ENCODE peak calls at places on chromosomes 12 and 14, in four cellular contexts. N is foreskin fibroblast, W is H7, Z is tibial nerve. F is an unnamed sample.

GRCh38 chr12:85779768-85780167 is 56.4 kb downstream of the RASSF9 start:
- DNase-seq in N (no peak), W (no peak), Z (no peak), F (no peak)

GRCh38 chr12:124994435-124994975 is 1.1 kb downstream of the BRI3BP start:
- DNase-seq in N (no peak), W (peak; percentile 64), Z (no peak), F (peak; percentile 18)

GRCh38 chr14:90275820-90276219 is 19.5 kb downstream of the PSMC1 start:
- DNase-seq in N (no peak), W (no peak), Z (no peak), F (no peak)

GRCh38 chr12:29278673-29279420 is 102.1 kb downstream of the ERGIC2 start:
- DNase-seq in N (peak; percentile 61), W (no peak), Z (no peak), F (peak; percentile 12)

GRCh38 chr12:55861871-55862270 is 19.1 kb upstream of the MMP19 start:
- DNase-seq in N (no peak), W (no peak), Z (no peak), F (no peak)

GRCh38 chr14:64673329-64673728 is 30.9 kb upstream of the PLEKHG3 start:
- DNase-seq in N (no peak), W (no peak), Z (no peak), F (no peak)

GRCh38 chr12:109767991-109768900 is 54.6 kb downstream of the FAM222A start:
- DNase-seq in N (no peak), W (peak; percentile 50), Z (no peak), F (no peak)

GRCh38 chr14:34912182-34912581 is 37.0 kb upstream of the BAZ1A start:
- DNase-seq in N (no peak), W (no peak), Z (no peak), F (no peak)

GRCh38 chr12:29519585-29520182 is 22.2 kb upstream of the OVCH1 start:
- DNase-seq in N (peak; percentile 34), W (no peak), Z (no peak), F (no peak)

GRCh38 chr12:109772622-109773321 is 59.1 kb downstream of the FAM222A start:
- DNase-seq in N (no peak), W (peak; percentile 32), Z (no peak), F (no peak)

GRCh38 chr12:101781834-101782543 is 42.7 kb upstream of the SYCP3 start:
- DNase-seq in N (peak; percentile 40), W (no peak), Z (no peak), F (no peak)

GRCh38 chr14:38366374-38366773 is 110.5 kb upstream of the CLEC14A start:
- DNase-seq in N (no peak), W (no peak), Z (no peak), F (no peak)

GRCh38 chr12:86724716-86725115 is 468.5 kb upstream of the MGAT4C start:
- DNase-seq in N (peak; percentile 39), W (no peak), Z (no peak), F (no peak)

GRCh38 chr12:67415473-67415872 is 146.3 kb downstream of the CAND1 start:
- DNase-seq in N (no peak), W (peak; percentile 12), Z (no peak), F (no peak)

GRCh38 chr12:57888407-57889157 is 42.1 kb upstream of the CTDSP2 start:
- DNase-seq in N (no peak), W (peak; percentile 65), Z (no peak), F (peak; percentile 62)

GRCh38 chr14:94768521-94769412 is 1.1 kb downstream of the GSC start:
- DNase-seq in N (no peak), W (peak; percentile 75), Z (peak; percentile 23), F (no peak)
- H3K4me3 ChIP-seq in N (no peak overlapping the region), W (peak overlapping the region; percentile 70), Z (peak overlapping the region; percentile 31), F (peak overlapping the region; percentile 48)

DNA sequence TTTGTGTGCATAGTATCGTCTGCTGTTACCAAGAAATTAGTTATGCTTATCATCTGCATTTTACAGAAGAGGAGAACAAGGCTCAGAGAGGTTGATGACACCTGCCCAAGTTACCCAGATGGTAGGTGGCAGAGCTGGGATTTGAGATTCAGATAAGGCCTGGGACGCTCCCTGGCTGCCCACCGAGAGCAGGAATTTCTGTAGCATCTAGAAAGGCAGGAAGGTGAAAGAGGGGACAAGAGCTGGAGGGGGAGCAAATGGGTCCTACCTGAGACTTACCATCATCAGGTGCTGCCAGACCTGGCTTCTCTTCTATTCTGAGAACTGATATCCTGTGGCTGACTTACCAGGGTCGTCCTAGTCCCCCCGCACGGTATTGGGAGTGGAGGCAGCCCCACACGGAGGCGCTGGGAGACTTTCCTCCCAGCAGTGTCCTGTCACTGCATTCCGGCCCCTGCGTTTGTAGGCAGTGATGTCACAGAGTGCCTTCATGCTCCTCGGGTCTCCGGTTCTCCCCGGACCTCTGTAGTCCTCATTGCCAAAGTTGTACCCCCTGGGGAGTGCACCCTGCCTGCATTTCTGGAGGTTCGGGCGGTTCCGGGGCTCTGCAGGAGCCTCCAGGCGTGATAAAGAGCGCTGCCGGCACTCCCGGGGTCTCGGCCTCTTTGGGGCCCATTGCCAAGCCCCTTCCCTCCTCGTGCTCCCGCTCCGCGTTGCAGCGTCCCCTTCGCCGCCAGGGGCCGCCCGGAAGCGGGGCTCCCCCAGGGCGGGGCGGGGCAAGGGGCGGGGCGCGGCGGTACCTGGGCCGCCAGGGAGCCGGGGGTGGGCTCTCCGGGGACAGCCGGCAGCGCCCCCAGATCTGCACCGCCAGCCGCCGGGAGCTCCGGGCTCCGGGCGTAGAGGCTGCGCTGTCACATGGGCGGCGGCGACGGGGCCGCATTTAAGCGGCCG is at the start of gene CABP1:
- DNase-seq in N (no peak), W (peak; percentile 98), Z (no peak), F (no peak)
- H3K4me3 ChIP-seq in N (peak within 1 kb of the TSS; percentile 8), W (peak within 1 kb of the TSS; percentile 63), Z (no peak within 1 kb of the TSS), F (no peak within 1 kb of the TSS)

GRCh38 chr12:126952106-126953007 is 1314.6 kb upstream of the TMEM132C start:
- DNase-seq in N (no peak), W (no peak), Z (no peak), F (no peak)

GRCh38 chr12:126950266-126950665 is 1316.7 kb upstream of the TMEM132C start:
- DNase-seq in N (no peak), W (no peak), Z (no peak), F (no peak)

GRCh38 chr12:126953365-126953889 is 1313.5 kb upstream of the TMEM132C start:
- DNase-seq in N (no peak), W (no peak), Z (no peak), F (no peak)
- H3K4me3 ChIP-seq in N (no peak overlapping the region), W (no peak overlapping the region), Z (no peak overlapping the region), F (no peak overlapping the region)

DNA sequence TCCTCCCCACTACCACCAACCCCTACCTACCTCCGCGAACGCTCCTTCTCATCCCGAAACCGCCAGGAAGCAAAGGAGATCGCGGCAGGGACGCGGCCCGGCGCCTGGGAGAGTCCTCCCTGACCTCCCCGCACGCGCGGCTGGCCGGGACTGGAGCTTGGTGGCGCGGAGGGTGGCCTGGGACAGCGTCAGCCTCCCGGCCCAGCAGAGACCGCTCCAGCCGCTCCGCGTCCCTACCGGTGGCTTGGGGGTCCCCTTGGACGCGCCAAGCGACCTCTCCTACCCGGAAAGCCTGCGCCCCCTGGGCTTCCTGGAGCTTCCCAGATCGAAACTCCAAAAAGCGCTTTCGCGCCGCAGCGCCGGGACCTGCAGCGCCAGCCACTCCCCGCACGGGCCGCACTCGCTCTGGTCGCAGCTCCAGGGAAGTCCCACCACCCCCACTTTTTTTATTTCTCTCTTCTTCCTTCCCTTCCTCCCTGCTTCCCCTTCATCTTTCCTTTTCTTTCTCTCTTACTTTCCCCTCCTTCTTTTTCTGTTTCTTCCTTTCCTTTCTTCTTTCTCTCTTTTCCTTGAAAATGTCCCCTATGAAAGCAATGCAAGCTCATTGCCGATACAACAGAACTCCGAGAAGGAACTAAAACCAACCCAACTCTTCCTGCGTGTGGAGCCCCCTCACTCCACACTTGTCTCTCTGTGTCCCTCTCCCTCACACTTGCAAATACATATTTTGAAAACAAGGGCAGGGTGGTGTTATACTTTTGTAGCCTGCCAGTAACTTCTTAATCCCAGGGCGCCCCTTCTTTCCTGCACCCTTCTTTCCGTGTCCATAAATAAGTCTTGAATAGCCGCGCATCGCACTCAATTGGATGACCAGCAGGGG is 3.8 kb downstream of the DIO3 start:
- DNase-seq in N (no peak), W (peak; percentile 85), Z (no peak), F (no peak)
- H3K4me3 ChIP-seq in N (no peak overlapping the region), W (peak overlapping the region; percentile 38), Z (no peak overlapping the region), F (no peak overlapping the region)

GRCh38 chr12:130644124-130644523 is 72.0 kb downstream of the RIMBP2 start:
- DNase-seq in N (no peak), W (peak; percentile 9), Z (no peak), F (no peak)

GRCh38 chr12:130639759-130640158 is 76.3 kb downstream of the RIMBP2 start:
- DNase-seq in N (no peak), W (no peak), Z (no peak), F (peak; percentile 47)

GRCh38 chr12:130644566-130644965 is 71.5 kb downstream of the RIMBP2 start:
- DNase-seq in N (no peak), W (peak; percentile 26), Z (no peak), F (no peak)

GRCh38 chr12:130640496-130640895 is 75.6 kb downstream of the RIMBP2 start:
- DNase-seq in N (no peak), W (no peak), Z (no peak), F (no peak)

DNA sequence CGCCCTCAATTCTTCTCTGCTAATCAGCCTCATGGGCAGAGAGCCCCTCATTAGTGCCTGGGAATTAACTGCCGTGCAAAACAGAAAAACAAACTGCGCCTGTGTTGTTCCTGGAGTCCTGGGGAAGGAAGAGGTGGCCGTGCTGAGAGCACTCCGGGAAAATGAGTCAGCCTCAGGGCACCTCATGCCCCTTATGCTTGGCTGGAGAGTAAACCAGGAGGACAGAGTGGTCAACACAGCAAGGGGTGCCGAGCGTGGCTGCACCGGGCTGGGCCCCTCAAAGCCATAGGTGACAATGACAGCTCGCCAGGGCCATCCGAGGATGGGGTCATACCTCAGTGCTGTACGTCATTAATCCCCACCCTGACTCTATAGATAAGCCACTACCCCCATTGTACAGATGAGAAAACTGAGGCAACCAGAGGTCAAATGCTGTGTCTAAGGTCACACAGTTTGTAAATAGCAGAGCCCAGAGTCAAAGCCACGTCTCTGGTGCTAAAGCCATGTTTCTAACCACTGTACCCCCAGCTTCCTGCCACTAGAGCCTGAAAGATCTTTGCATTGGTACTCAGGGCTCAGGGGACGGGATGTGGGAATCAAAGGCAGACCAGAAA is 74.4 kb downstream of the RIMBP2 start:
- DNase-seq in N (no peak), W (no peak), Z (no peak), F (no peak)
- H3K4me3 ChIP-seq in N (no peak overlapping the region), W (no peak overlapping the region), Z (no peak overlapping the region), F (no peak overlapping the region)

GRCh38 chr12:116142936-116143882 is 134.3 kb downstream of the MED13L start:
- DNase-seq in N (peak; percentile 79), W (no peak), Z (no peak), F (peak; percentile 19)
- H3K4me3 ChIP-seq in N (no peak overlapping the region), W (no peak overlapping the region), Z (no peak overlapping the region), F (no peak overlapping the region)

GRCh38 chr12:120116443-120116791 is at the start of gene RAB35:
- DNase-seq in N (no peak), W (no peak), Z (no peak), F (no peak)

GRCh38 chr12:120117961-120118709 is 1.6 kb upstream of the RAB35 start:
- DNase-seq in N (no peak), W (peak; percentile 85), Z (no peak), F (no peak)

GRCh38 chr12:120115692-120116442 is 686 bp downstream of the RAB35 start:
- DNase-seq in N (no peak), W (no peak), Z (no peak), F (peak; percentile 57)

GRCh38 chr12:120116792-120117651 is 469 bp upstream of the RAB35 start:
- DNase-seq in N (peak; percentile 93), W (peak; percentile 100), Z (peak; percentile 86), F (peak; percentile 91)

DNA sequence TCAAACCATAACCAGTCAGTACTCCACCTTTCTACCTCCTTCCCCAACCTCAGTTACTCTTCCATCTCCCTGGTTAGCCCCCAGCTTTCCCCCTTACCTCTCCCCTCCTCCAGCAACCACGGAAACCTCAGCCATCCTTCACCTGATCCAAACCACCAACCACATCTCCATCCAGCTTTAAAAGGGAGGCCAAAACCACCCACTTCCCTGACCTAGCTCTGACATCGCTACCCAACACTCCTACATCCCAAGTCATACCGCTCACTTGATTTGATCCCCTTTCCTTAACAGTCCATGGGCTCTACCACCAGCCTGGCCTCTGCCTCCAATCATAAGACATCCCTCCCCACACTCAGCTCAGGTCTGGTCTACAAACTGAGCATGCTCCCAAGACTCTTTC is 1.5 kb downstream of the RAB35 start:
- DNase-seq in N (no peak), W (no peak), Z (no peak), F (no peak)
- H3K4me3 ChIP-seq in N (peak overlapping the region; percentile 99), W (no peak overlapping the region), Z (peak overlapping the region; percentile 93), F (peak overlapping the region; percentile 98)